ENCODE peak calls at places on chromosomes 6 and 20, in four cellular contexts. A, U, O and I are unnamed samples.

GRCh38 chr6:40803897-40804702 is 216.9 kb upstream of the LRFN2 start:
- DNase-seq in A (no peak), U (no peak), O (no peak), I (no peak)

GRCh38 chr20:50193169-50193850 is 2.7 kb downstream of the CEBPB start:
- DNase-seq in A (no peak), U (no peak), O (no peak), I (no peak)

GRCh38 chr20:6122873-6123649 is at the start of gene FERMT1:
- DNase-seq in A (peak; percentile 54), U (peak; percentile 81), O (peak; percentile 71), I (peak; percentile 57)

GRCh38 chr6:143408787-143409162 is 41.7 kb downstream of the ADAT2 start:
- DNase-seq in A (no peak), U (no peak), O (no peak), I (no peak)

GRCh38 chr6:155248021-155249001 is 15.5 kb upstream of the CLDN20 start:
- DNase-seq in A (peak; percentile 82), U (peak; percentile 30), O (peak; percentile 47), I (no peak)

GRCh38 chr6:140921366-140922226 is 1211.1 kb upstream of the GJE1 start:
- DNase-seq in A (peak; percentile 64), U (no peak), O (peak; percentile 9), I (no peak)

GRCh38 chr6:147837540-147837939 is 329.1 kb downstream of the SAMD5 start:
- DNase-seq in A (no peak), U (no peak), O (no peak), I (no peak)

GRCh38 chr6:1620504-1621327 is 11.0 kb downstream of the FOXC1 start:
- DNase-seq in A (no peak), U (no peak), O (no peak), I (no peak)

GRCh38 chr20:297925-298754 is 770 bp downstream of the ZCCHC3 start:
- DNase-seq in A (peak; percentile 76), U (peak; percentile 80), O (peak; percentile 40), I (peak; percentile 66)

GRCh38 chr6:107576852-107577251 is 86.9 kb downstream of the SOBP start:
- DNase-seq in A (no peak), U (no peak), O (no peak), I (no peak)

GRCh38 chr20:41261790-41262717 is 55.5 kb downstream of the ZHX3 start:
- DNase-seq in A (no peak), U (no peak), O (no peak), I (no peak)

GRCh38 chr6:73565767-73566485 is 45.1 kb upstream of the EEF1A1 start:
- DNase-seq in A (no peak), U (no peak), O (no peak), I (no peak)

GRCh38 chr6:166045173-166045957 is 122.3 kb downstream of the TBXT start:
- DNase-seq in A (no peak), U (no peak), O (no peak), I (no peak)

GRCh38 chr6:157075549-157076426 is 247.5 kb downstream of the TMEM242 start:
- DNase-seq in A (peak; percentile 71), U (no peak), O (no peak), I (peak; percentile 52)

GRCh38 chr20:50794846-50795634 is at the start of gene BCAS4:
- DNase-seq in A (peak; percentile 95), U (peak; percentile 75), O (peak; percentile 86), I (peak; percentile 95)

GRCh38 chr20:50130346-50130703 is 17.4 kb upstream of the UBE2V1 start:
- DNase-seq in A (no peak), U (no peak), O (no peak), I (no peak)

GRCh38 chr6:113031591-113031990 is 684.5 kb downstream of the RFPL4B start:
- DNase-seq in A (no peak), U (no peak), O (no peak), I (no peak)

GRCh38 chr20:50305636-50306477 is 115.2 kb downstream of the CEBPB start:
- DNase-seq in A (no peak), U (peak; percentile 67), O (no peak), I (no peak)

GRCh38 chr20:51375561-51375960 is 167.0 kb downstream of the NFATC2 start:
- DNase-seq in A (no peak), U (no peak), O (no peak), I (no peak)

GRCh38 chr6:93398723-93399122 is 20.6 kb downstream of the EPHA7 start:
- DNase-seq in A (no peak), U (no peak), O (no peak), I (no peak)

GRCh38 chr6:18028332-18028731 is 40.9 kb upstream of the KIF13A start:
- DNase-seq in A (no peak), U (no peak), O (no peak), I (no peak)

GRCh38 chr6:118659513-118660217 is 8.3 kb upstream of the CEP85L start:
- DNase-seq in A (no peak), U (peak; percentile 20), O (no peak), I (no peak)

GRCh38 chr20:19866070-19866469 is 108.0 kb downstream of the RIN2 start:
- DNase-seq in A (no peak), U (no peak), O (no peak), I (no peak)

GRCh38 chr20:37526238-37526838 is 1.3 kb downstream of the BLCAP start:
- DNase-seq in A (peak; percentile 32), U (peak; percentile 54), O (peak; percentile 56), I (no peak)

GRCh38 chr20:9829835-9830234 is 9.0 kb downstream of the PAK5 start:
- DNase-seq in A (no peak), U (no peak), O (no peak), I (no peak)

GRCh38 chr6:144334150-144334708 is 49.1 kb downstream of the UTRN start:
- DNase-seq in A (peak; percentile 73), U (peak; percentile 62), O (no peak), I (peak; percentile 70)

GRCh38 chr6:46378882-46379405 is 112.3 kb downstream of the RCAN2 start:
- DNase-seq in A (no peak), U (no peak), O (no peak), I (no peak)

GRCh38 chr6:137271245-137272183 is 52.3 kb upstream of the IFNGR1 start:
- DNase-seq in A (peak; percentile 69), U (no peak), O (no peak), I (no peak)

GRCh38 chr6:131250121-131250520 is 114.9 kb downstream of the AKAP7 start:
- DNase-seq in A (peak; percentile 29), U (peak; percentile 77), O (peak; percentile 47), I (peak; percentile 25)

GRCh38 chr6:105522626-105523322 is 119.9 kb upstream of the PREP start:
- DNase-seq in A (no peak), U (no peak), O (no peak), I (no peak)

GRCh38 chr6:85354761-85355618 is 94.9 kb upstream of the NT5E start:
- DNase-seq in A (peak; percentile 69), U (peak; percentile 84), O (peak; percentile 76), I (peak; percentile 17)

GRCh38 chr6:134721095-134721400 is 228.9 kb downstream of the ALDH8A1 start:
- DNase-seq in A (no peak), U (no peak), O (no peak), I (no peak)